ENCODE peak calls at places on chromosomes 4 and X, in ten cellular contexts. U, W, V, E, Y, F, S, X, N and M are unnamed samples.

GRCh38 chr4:128006592-128006991 is 41.4 kb downstream of the ABHD18 start:
- DNase-seq in E (no peak), F (no peak), X (no peak), N (no peak), V (peak), W (peak), S (peak), Y (no peak), U (peak), M (no peak)

GRCh38 chr4:112840061-112840460 is 203.1 kb downstream of the LARP7 start:
- DNase-seq in V (peak), U (peak), F (no peak), Y (no peak), S (peak), N (no peak), E (no peak), X (peak), W (peak), M (no peak)

GRCh38 chr4:74230902-74231499 is 73.1 kb downstream of the MTHFD2L start:
- DNase-seq in E (no peak), V (peak), X (peak), Y (no peak), S (peak), U (peak), W (peak), F (no peak), N (peak), M (no peak)

GRCh38 chr4:126123933-126124332 is 809.2 kb downstream of the FAT4 start:
- DNase-seq in X (no peak), F (no peak), N (no peak), U (peak), V (no peak), S (peak), Y (no peak), E (no peak), W (peak), M (no peak)

GRCh38 chrX:12965390-12965940 is 9.4 kb upstream of the TMSB4X start:
- DNase-seq in N (no peak), Y (no peak), X (no peak), V (no peak), F (no peak), E (no peak), S (no peak), U (no peak), W (no peak), M (no peak)

GRCh38 chr4:2304877-2305561 is 43.1 kb upstream of the MXD4 start:
- DNase-seq in E (no peak), W (no peak), Y (no peak), X (no peak), N (no peak), V (no peak), U (no peak), S (no peak), F (no peak), M (no peak)

GRCh38 chrX:130079824-130080406 is 30.4 kb downstream of the ELF4 start:
- DNase-seq in V (peak), S (peak), Y (peak), W (peak), E (peak), U (peak), F (peak), N (peak), X (peak), M (no peak)

GRCh38 chr4:47533689-47534347 is 48.7 kb downstream of the ATP10D start:
- DNase-seq in F (no peak), U (peak), S (peak), Y (no peak), E (no peak), V (no peak), W (no peak), X (no peak), N (no peak), M (no peak)

GRCh38 chrX:130682990-130683389 is 220.0 kb downstream of the ENOX2 start:
- DNase-seq in E (no peak), U (peak), N (no peak), S (peak), Y (no peak), V (no peak), W (peak), F (peak), X (no peak), M (no peak)

GRCh38 chr4:103934178-103934789 is 214.5 kb upstream of the TACR3 start:
- DNase-seq in E (peak), S (peak), U (peak), F (no peak), V (peak), X (no peak), Y (no peak), W (peak), N (peak), M (no peak)

GRCh38 chr4:6019316-6020263 is 1.4 kb upstream of the C4orf50 start:
- DNase-seq in U (peak), F (peak), E (peak), X (no peak), N (no peak), S (peak), W (peak), V (no peak), Y (no peak), M (no peak)

GRCh38 chr4:153987291-153987690 is 198.4 kb upstream of the SFRP2 start:
- DNase-seq in X (no peak), V (peak), Y (no peak), U (peak), E (no peak), S (peak), N (no peak), W (peak), F (no peak), M (no peak)

GRCh38 chrX:123920065-123920785 is 41.3 kb upstream of the STAG2 start:
- DNase-seq in E (no peak), W (peak), Y (peak), S (peak), N (no peak), F (no peak), U (peak), X (peak), V (peak), M (no peak)

GRCh38 chr4:71553605-71554004 is 214.8 kb downstream of the SLC4A4 start:
- DNase-seq in V (peak), Y (no peak), E (peak), S (peak), X (no peak), F (no peak), N (peak), U (peak), W (peak), M (no peak)

GRCh38 chr4:97300561-97300960 is 842.7 kb downstream of the STPG2 start:
- DNase-seq in E (peak), S (no peak), V (no peak), U (no peak), W (no peak), F (no peak), X (no peak), Y (no peak), N (no peak), M (no peak)

GRCh38 chrX:47148946-47149345 is 3.9 kb downstream of the RBM10 start:
- DNase-seq in X (no peak), V (no peak), N (no peak), Y (no peak), E (no peak), F (no peak), W (peak), S (no peak), U (no peak), M (no peak)

GRCh38 chr4:129254126-129254525 is 158.2 kb downstream of the C4orf33 start:
- DNase-seq in S (no peak), W (no peak), V (peak), F (no peak), Y (no peak), E (no peak), N (no peak), X (no peak), U (peak), M (no peak)

GRCh38 chr4:94525993-94526740 is 74.4 kb downstream of the PDLIM5 start:
- DNase-seq in S (peak), N (peak), U (peak), F (no peak), W (peak), Y (no peak), V (no peak), E (no peak), X (no peak), M (no peak)

GRCh38 chr4:122920473-122920872 is 1.9 kb downstream of the NUDT6 start:
- DNase-seq in V (no peak), S (no peak), W (no peak), X (no peak), N (no peak), E (no peak), F (no peak), Y (no peak), U (no peak), M (no peak)

GRCh38 chrX:118353081-118353850 is 7.4 kb downstream of the WDR44 start:
- DNase-seq in Y (no peak), X (no peak), V (peak), S (peak), E (no peak), F (no peak), W (no peak), U (no peak), N (no peak), M (no peak)

GRCh38 chr4:38873290-38873949 is 5.8 kb downstream of the FAM114A1 start:
- DNase-seq in F (no peak), S (no peak), U (no peak), E (no peak), X (no peak), V (no peak), W (no peak), N (no peak), Y (no peak), M (no peak)
- TF ChIP-seq CTCF in F (no peak), S (no peak), U (no peak), E (peak), X (no peak), V (no peak), W (no peak), N (no peak), Y (no peak), M (no peak)

GRCh38 chr4:88814043-88814617 is 116.5 kb upstream of the NAP1L5 start:
- DNase-seq in W (no peak), Y (no peak), N (no peak), F (no peak), X (no peak), V (no peak), S (no peak), U (no peak), E (no peak), M (no peak)
- H3K4me3 ChIP-seq in W (no peak), Y (no peak), N (no peak), F (no peak), X (no peak), V (no peak), S (no peak), U (no peak), E (no peak), M (no peak)

DNA sequence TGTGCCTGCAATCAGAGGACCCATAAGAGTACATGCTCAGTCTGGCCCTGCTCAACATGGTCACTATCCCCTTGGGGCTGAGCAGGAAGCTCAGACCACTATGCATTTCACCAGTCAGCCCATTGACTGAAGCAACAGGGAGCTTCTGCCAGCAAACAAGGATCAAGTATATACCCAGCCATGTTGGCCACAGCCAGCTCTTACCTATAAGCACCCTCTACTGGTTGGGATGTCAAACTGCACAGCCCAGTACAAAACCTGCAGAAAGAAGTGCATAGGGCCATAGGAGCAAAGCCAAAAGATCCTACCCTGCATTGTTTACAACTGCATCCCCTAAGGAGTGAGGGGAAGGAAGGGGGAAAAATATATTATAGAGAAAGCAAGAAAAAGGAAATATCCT is 214.4 kb upstream of the CPEB2 start:
- DNase-seq in W (peak), S (peak), Y (no peak), E (no peak), U (no peak), F (peak), V (peak), N (no peak), X (no peak), M (no peak)
- TF ChIP-seq CTCF in W (peak), S (peak), Y (peak), E (peak), U (peak), F (peak), V (peak), N (peak), X (peak), M (peak)

DNA sequence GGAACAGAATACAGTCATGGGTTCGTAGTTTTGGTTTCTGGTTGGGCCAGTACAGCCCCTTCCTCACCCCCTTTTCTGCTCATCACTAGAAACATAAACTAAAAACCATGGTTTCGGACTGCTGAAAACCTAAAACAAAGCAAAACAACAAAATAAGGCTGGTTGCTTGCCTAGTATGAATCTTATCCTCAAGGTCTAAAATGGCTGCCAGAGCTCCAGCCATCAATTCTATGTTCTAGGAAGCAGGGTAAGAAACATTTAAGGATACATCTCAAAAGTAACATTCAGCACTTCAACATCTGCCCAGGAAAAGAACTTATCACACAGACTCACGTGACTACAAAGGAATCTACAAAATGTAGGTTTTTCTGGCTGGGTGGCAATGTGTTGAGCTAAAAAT is 31.5 kb downstream of the PPP3CA start:
- DNase-seq in E (no peak), S (no peak), Y (no peak), U (no peak), V (no peak), N (no peak), X (no peak), F (no peak), W (no peak), M (no peak)
- H3K4me3 ChIP-seq in E (no peak), S (no peak), Y (no peak), U (no peak), V (no peak), N (no peak), X (no peak), F (no peak), W (no peak), M (no peak)

GRCh38 chr4:17812801-17813200 is 2.0 kb downstream of the NCAPG start:
- DNase-seq in V (no peak), Y (no peak), S (no peak), F (no peak), N (no peak), W (peak), X (no peak), U (peak), E (no peak), M (no peak)

GRCh38 chr4:17814140-17814539 is 3.4 kb downstream of the NCAPG start:
- DNase-seq in S (peak), E (no peak), X (no peak), U (peak), V (no peak), W (peak), N (no peak), Y (no peak), F (no peak), M (no peak)

GRCh38 chr4:17816142-17816541 is 5.4 kb downstream of the NCAPG start:
- DNase-seq in W (no peak), V (no peak), S (no peak), U (no peak), E (no peak), Y (no peak), N (no peak), X (no peak), F (no peak), M (no peak)

GRCh38 chr4:17812125-17812524 is 1.3 kb downstream of the NCAPG start:
- DNase-seq in Y (no peak), X (no peak), E (no peak), S (no peak), V (no peak), U (no peak), W (no peak), N (no peak), F (no peak), M (no peak)

GRCh38 chr4:17817027-17817426 is 6.2 kb downstream of the NCAPG start:
- DNase-seq in S (peak), U (peak), Y (peak), X (peak), F (no peak), W (peak), V (peak), E (peak), N (peak), M (no peak)
- TF ChIP-seq CTCF in S (peak), U (peak), Y (peak), X (peak), F (peak), W (peak), V (peak), E (peak), N (peak), M (peak)